ENCODE peak calls at places on chromosomes 6 and 20, in eight cellular contexts. One of them, this sample, is unnamed.

GRCh38 chr20:20695250-20695816 is 17.1 kb downstream of the RALGAPA2 start:
- DNase-seq in cardiac muscle cell: no peak
- DNase-seq in RWPE1: no peak
- DNase-seq in astrocyte: no peak
- DNase-seq in mucosa of descending colon: no peak
- DNase-seq in astrocyte of the spinal cord: no peak
- DNase-seq in fibroblast of lung: no peak
- DNase-seq in GM23338: no peak
- DNase-seq in this sample: no peak

GRCh38 chr6:159577564-159577963 is 115.5 kb downstream of the SOD2 start:
- DNase-seq in cardiac muscle cell: no peak
- DNase-seq in RWPE1: peak; percentile 64
- DNase-seq in astrocyte: peak; percentile 88
- DNase-seq in mucosa of descending colon: no peak
- DNase-seq in astrocyte of the spinal cord: peak; percentile 61
- DNase-seq in fibroblast of lung: peak; percentile 90
- DNase-seq in GM23338: no peak
- DNase-seq in this sample: no peak

GRCh38 chr6:158293122-158293521 is 19.1 kb upstream of the TULP4 start:
- DNase-seq in cardiac muscle cell: no peak
- DNase-seq in RWPE1: no peak
- DNase-seq in astrocyte: no peak
- DNase-seq in mucosa of descending colon: no peak
- DNase-seq in astrocyte of the spinal cord: no peak
- DNase-seq in fibroblast of lung: no peak
- DNase-seq in GM23338: no peak
- DNase-seq in this sample: no peak

GRCh38 chr20:32982617-32983458 is 21.4 kb downstream of the SUN5 start:
- DNase-seq in cardiac muscle cell: peak; percentile 89
- DNase-seq in RWPE1: no peak
- DNase-seq in astrocyte: no peak
- DNase-seq in mucosa of descending colon: no peak
- DNase-seq in astrocyte of the spinal cord: no peak
- DNase-seq in fibroblast of lung: no peak
- DNase-seq in GM23338: no peak
- DNase-seq in this sample: no peak

GRCh38 chr20:23446505-23446904 is 6.2 kb downstream of the CST11 start:
- DNase-seq in cardiac muscle cell: peak; percentile 67
- DNase-seq in RWPE1: no peak
- DNase-seq in astrocyte: peak; percentile 43
- DNase-seq in mucosa of descending colon: no peak
- DNase-seq in astrocyte of the spinal cord: peak; percentile 23
- DNase-seq in fibroblast of lung: peak; percentile 48
- DNase-seq in GM23338: peak; percentile 79
- DNase-seq in this sample: peak; percentile 30

GRCh38 chr6:6657085-6657819 is 68.7 kb downstream of the LY86 start:
- DNase-seq in cardiac muscle cell: no peak
- DNase-seq in RWPE1: no peak
- DNase-seq in astrocyte: no peak
- DNase-seq in mucosa of descending colon: no peak
- DNase-seq in astrocyte of the spinal cord: no peak
- DNase-seq in fibroblast of lung: no peak
- DNase-seq in GM23338: no peak
- DNase-seq in this sample: no peak

GRCh38 chr20:50187403-50188051 is 3.1 kb upstream of the CEBPB start:
- DNase-seq in cardiac muscle cell: no peak
- DNase-seq in RWPE1: peak; percentile 73
- DNase-seq in astrocyte: peak; percentile 51
- DNase-seq in mucosa of descending colon: peak; percentile 74
- DNase-seq in astrocyte of the spinal cord: peak; percentile 75
- DNase-seq in fibroblast of lung: peak; percentile 62
- DNase-seq in GM23338: peak; percentile 46
- DNase-seq in this sample: no peak

GRCh38 chr6:88870728-88871330 is 92.6 kb downstream of the RNGTT start:
- DNase-seq in cardiac muscle cell: peak; percentile 69
- DNase-seq in RWPE1: peak; percentile 34
- DNase-seq in astrocyte: peak; percentile 36
- DNase-seq in mucosa of descending colon: no peak
- DNase-seq in astrocyte of the spinal cord: peak; percentile 66
- DNase-seq in fibroblast of lung: peak; percentile 44
- DNase-seq in GM23338: peak; percentile 70
- DNase-seq in this sample: peak; percentile 55

GRCh38 chr6:46453221-46453620 is 38.0 kb downstream of the RCAN2 start:
- DNase-seq in cardiac muscle cell: no peak
- DNase-seq in RWPE1: no peak
- DNase-seq in astrocyte: peak; percentile 65
- DNase-seq in mucosa of descending colon: no peak
- DNase-seq in astrocyte of the spinal cord: peak; percentile 66
- DNase-seq in fibroblast of lung: peak; percentile 72
- DNase-seq in GM23338: no peak
- DNase-seq in this sample: peak; percentile 67

GRCh38 chr6:168545428-168545827 is 104.4 kb downstream of the SMOC2 start:
- DNase-seq in cardiac muscle cell: no peak
- DNase-seq in RWPE1: no peak
- DNase-seq in astrocyte: no peak
- DNase-seq in mucosa of descending colon: no peak
- DNase-seq in astrocyte of the spinal cord: no peak
- DNase-seq in fibroblast of lung: no peak
- DNase-seq in GM23338: no peak
- DNase-seq in this sample: no peak

GRCh38 chr6:44227138-44227770 is 3.9 kb downstream of the SLC29A1 start:
- DNase-seq in cardiac muscle cell: no peak
- DNase-seq in RWPE1: no peak
- DNase-seq in astrocyte: no peak
- DNase-seq in mucosa of descending colon: no peak
- DNase-seq in astrocyte of the spinal cord: no peak
- DNase-seq in fibroblast of lung: no peak
- DNase-seq in GM23338: peak; percentile 58
- DNase-seq in this sample: no peak

GRCh38 chr6:79737172-79737571 is 106.0 kb downstream of the SH3BGRL2 start:
- DNase-seq in cardiac muscle cell: no peak
- DNase-seq in RWPE1: no peak
- DNase-seq in astrocyte: no peak
- DNase-seq in mucosa of descending colon: no peak
- DNase-seq in astrocyte of the spinal cord: peak; percentile 15
- DNase-seq in fibroblast of lung: peak; percentile 2
- DNase-seq in GM23338: no peak
- DNase-seq in this sample: no peak

GRCh38 chr6:37779111-37779800 is 40.3 kb upstream of the ZFAND3 start:
- DNase-seq in cardiac muscle cell: no peak
- DNase-seq in RWPE1: no peak
- DNase-seq in astrocyte: peak; percentile 12
- DNase-seq in mucosa of descending colon: no peak
- DNase-seq in astrocyte of the spinal cord: no peak
- DNase-seq in fibroblast of lung: peak; percentile 22
- DNase-seq in GM23338: no peak
- DNase-seq in this sample: no peak

GRCh38 chr6:96700931-96701330 is 136.3 kb downstream of the GPR63 start:
- DNase-seq in cardiac muscle cell: no peak
- DNase-seq in RWPE1: no peak
- DNase-seq in astrocyte: no peak
- DNase-seq in mucosa of descending colon: no peak
- DNase-seq in astrocyte of the spinal cord: no peak
- DNase-seq in fibroblast of lung: no peak
- DNase-seq in GM23338: no peak
- DNase-seq in this sample: no peak

GRCh38 chr6:157023958-157024357 is 246.8 kb downstream of the ARID1B start:
- DNase-seq in cardiac muscle cell: no peak
- DNase-seq in RWPE1: no peak
- DNase-seq in astrocyte: peak; percentile 81
- DNase-seq in mucosa of descending colon: no peak
- DNase-seq in astrocyte of the spinal cord: peak; percentile 51
- DNase-seq in fibroblast of lung: peak; percentile 79
- DNase-seq in GM23338: no peak
- DNase-seq in this sample: no peak

GRCh38 chr20:60132162-60132826 is 174.1 kb downstream of the CDH26 start:
- DNase-seq in cardiac muscle cell: no peak
- DNase-seq in RWPE1: peak; percentile 57
- DNase-seq in astrocyte: no peak
- DNase-seq in mucosa of descending colon: no peak
- DNase-seq in astrocyte of the spinal cord: no peak
- DNase-seq in fibroblast of lung: no peak
- DNase-seq in GM23338: no peak
- DNase-seq in this sample: no peak

GRCh38 chr6:154154389-154154967 is 115.4 kb downstream of the OPRM1 start:
- DNase-seq in cardiac muscle cell: peak; percentile 83
- DNase-seq in RWPE1: peak; percentile 5
- DNase-seq in astrocyte: peak; percentile 34
- DNase-seq in mucosa of descending colon: no peak
- DNase-seq in astrocyte of the spinal cord: peak; percentile 81
- DNase-seq in fibroblast of lung: peak; percentile 59
- DNase-seq in GM23338: peak; percentile 88
- DNase-seq in this sample: peak; percentile 57

GRCh38 chr6:52403086-52403485 is 17.1 kb upstream of the EFHC1 start:
- DNase-seq in cardiac muscle cell: no peak
- DNase-seq in RWPE1: no peak
- DNase-seq in astrocyte: no peak
- DNase-seq in mucosa of descending colon: peak; percentile 51
- DNase-seq in astrocyte of the spinal cord: no peak
- DNase-seq in fibroblast of lung: no peak
- DNase-seq in GM23338: no peak
- DNase-seq in this sample: no peak

GRCh38 chr6:29112135-29112534 is 4.3 kb downstream of the OR2J3 start:
- DNase-seq in cardiac muscle cell: no peak
- DNase-seq in RWPE1: no peak
- DNase-seq in astrocyte: no peak
- DNase-seq in mucosa of descending colon: no peak
- DNase-seq in astrocyte of the spinal cord: no peak
- DNase-seq in fibroblast of lung: no peak
- DNase-seq in GM23338: peak; percentile 15
- DNase-seq in this sample: no peak

GRCh38 chr6:21587182-21587924 is 6.2 kb upstream of the SOX4 start:
- DNase-seq in cardiac muscle cell: peak; percentile 77
- DNase-seq in RWPE1: peak; percentile 31
- DNase-seq in astrocyte: peak; percentile 66
- DNase-seq in mucosa of descending colon: peak; percentile 82
- DNase-seq in astrocyte of the spinal cord: peak; percentile 65
- DNase-seq in fibroblast of lung: peak; percentile 71
- DNase-seq in GM23338: peak; percentile 82
- DNase-seq in this sample: peak; percentile 35

DNA sequence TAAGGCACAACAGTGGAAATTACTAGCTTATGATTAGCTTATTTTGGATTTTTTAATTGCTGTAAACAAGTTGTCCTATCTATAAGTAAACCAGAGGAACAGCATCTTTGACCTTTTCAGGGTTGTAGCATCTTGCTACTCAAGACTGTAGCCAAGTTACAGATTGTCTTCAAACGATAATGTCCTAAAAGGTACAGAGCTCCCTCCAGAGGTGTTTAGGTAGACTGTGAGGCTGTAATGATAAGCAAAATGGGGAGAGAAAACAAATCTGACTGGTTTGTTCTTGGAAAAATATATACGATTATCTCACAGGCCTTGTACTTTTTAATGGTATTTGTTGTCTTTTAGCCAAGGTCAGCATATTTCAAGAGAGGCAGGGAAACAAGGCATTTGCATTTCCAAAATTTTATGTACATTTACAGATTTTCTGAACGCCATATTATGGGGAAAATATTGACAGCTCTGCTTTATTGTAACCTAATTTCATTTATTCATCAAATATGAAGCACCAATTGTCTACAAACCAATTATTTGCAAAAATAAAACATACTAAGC is 273.4 kb downstream of the MEI4 start:
- DNase-seq in cardiac muscle cell: peak; percentile 11
- DNase-seq in RWPE1: no peak
- DNase-seq in astrocyte: no peak
- DNase-seq in mucosa of descending colon: no peak
- DNase-seq in astrocyte of the spinal cord: peak; percentile 7
- DNase-seq in fibroblast of lung: no peak
- DNase-seq in GM23338: peak; percentile 67
- DNase-seq in this sample: no peak
- TF ChIP-seq CTCF in cardiac muscle cell: no peak
- TF ChIP-seq CTCF in RWPE1: no peak
- TF ChIP-seq CTCF in astrocyte: no peak
- TF ChIP-seq CTCF in mucosa of descending colon: no peak
- TF ChIP-seq CTCF in astrocyte of the spinal cord: peak; percentile 39
- TF ChIP-seq CTCF in fibroblast of lung: no peak
- TF ChIP-seq CTCF in GM23338: peak; percentile 74
- TF ChIP-seq CTCF in this sample: no peak

GRCh38 chr20:40251284-40251932 is 437.6 kb downstream of the MAFB start:
- DNase-seq in cardiac muscle cell: peak; percentile 19
- DNase-seq in RWPE1: peak; percentile 36
- DNase-seq in astrocyte: no peak
- DNase-seq in mucosa of descending colon: no peak
- DNase-seq in astrocyte of the spinal cord: no peak
- DNase-seq in fibroblast of lung: no peak
- DNase-seq in GM23338: peak; percentile 90
- DNase-seq in this sample: no peak
- TF ChIP-seq CTCF in cardiac muscle cell: peak; percentile 52
- TF ChIP-seq CTCF in RWPE1: peak; percentile 69
- TF ChIP-seq CTCF in astrocyte: peak; percentile 32
- TF ChIP-seq CTCF in mucosa of descending colon: peak; percentile 10
- TF ChIP-seq CTCF in astrocyte of the spinal cord: peak; percentile 31
- TF ChIP-seq CTCF in fibroblast of lung: peak; percentile 54
- TF ChIP-seq CTCF in GM23338: peak; percentile 84
- TF ChIP-seq CTCF in this sample: no peak

DNA sequence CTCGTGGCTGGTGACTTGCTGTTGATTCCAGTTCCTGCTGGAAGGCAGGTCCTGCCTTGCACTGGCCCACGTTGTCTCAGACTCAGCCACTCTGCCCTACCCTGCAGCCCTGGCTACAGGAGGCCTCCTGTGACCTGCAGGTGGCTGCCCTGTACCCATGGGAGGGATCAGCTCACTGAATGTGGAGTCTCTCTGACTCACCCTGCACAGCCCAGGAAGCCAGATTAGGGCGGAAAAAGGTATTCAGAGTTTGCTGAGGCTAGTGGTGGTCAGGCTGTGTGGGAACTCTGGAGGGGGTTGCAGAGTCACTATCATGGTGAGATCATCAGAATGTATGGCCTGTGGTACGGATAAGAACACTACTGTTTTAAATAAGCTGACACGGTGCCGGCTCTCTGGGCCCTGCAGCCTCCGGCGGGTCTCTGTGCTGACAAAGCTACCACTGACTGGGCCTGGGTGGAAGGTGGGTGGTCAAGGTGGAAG is 24.7 kb upstream of the PYGB start:
- DNase-seq in cardiac muscle cell: no peak
- DNase-seq in RWPE1: peak; percentile 96
- DNase-seq in astrocyte: peak; percentile 95
- DNase-seq in mucosa of descending colon: peak; percentile 68
- DNase-seq in astrocyte of the spinal cord: peak; percentile 97
- DNase-seq in fibroblast of lung: peak; percentile 97
- DNase-seq in GM23338: peak; percentile 33
- DNase-seq in this sample: peak; percentile 94
- TF ChIP-seq CTCF in cardiac muscle cell: peak; percentile 23
- TF ChIP-seq CTCF in RWPE1: no peak
- TF ChIP-seq CTCF in astrocyte: no peak
- TF ChIP-seq CTCF in mucosa of descending colon: no peak
- TF ChIP-seq CTCF in astrocyte of the spinal cord: peak; percentile 33
- TF ChIP-seq CTCF in fibroblast of lung: peak; percentile 10
- TF ChIP-seq CTCF in GM23338: no peak
- TF ChIP-seq CTCF in this sample: peak; percentile 57

DNA sequence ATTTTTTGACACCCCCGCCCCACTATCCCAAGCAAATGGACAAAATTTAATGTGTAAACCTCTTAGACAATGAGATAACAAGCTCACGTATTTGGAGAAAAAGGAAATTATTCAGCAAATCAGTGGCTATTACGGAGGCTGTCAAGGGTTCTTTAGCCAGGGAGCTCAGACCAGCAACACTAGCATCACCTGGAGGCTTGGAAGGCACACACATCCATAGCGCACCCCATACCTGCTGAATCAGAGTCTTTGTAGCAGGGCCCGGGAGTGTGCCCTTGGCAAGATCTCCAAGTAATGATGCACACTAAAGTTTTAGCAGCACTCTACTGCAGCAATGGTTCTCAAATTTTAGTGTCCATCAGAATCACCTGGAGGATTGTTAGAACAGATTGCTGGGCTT is 223.2 kb upstream of the BTBD3 start:
- DNase-seq in cardiac muscle cell: no peak
- DNase-seq in RWPE1: no peak
- DNase-seq in astrocyte: no peak
- DNase-seq in mucosa of descending colon: no peak
- DNase-seq in astrocyte of the spinal cord: no peak
- DNase-seq in fibroblast of lung: no peak
- DNase-seq in GM23338: peak; percentile 31
- DNase-seq in this sample: no peak
- TF ChIP-seq CTCF in cardiac muscle cell: no peak
- TF ChIP-seq CTCF in RWPE1: no peak
- TF ChIP-seq CTCF in astrocyte: no peak
- TF ChIP-seq CTCF in mucosa of descending colon: no peak
- TF ChIP-seq CTCF in astrocyte of the spinal cord: no peak
- TF ChIP-seq CTCF in fibroblast of lung: no peak
- TF ChIP-seq CTCF in GM23338: no peak
- TF ChIP-seq CTCF in this sample: no peak

This sample was measured in HFFc6.